ENCODE peak calls at places on chromosomes 16 and 17, in nine cellular contexts. L is posterior vena cava; T is COR-L47; N is EH; F is effector CD4-positive, alpha-beta T cell; W is transverse colon; K is psoas muscle; G is iris pigment epithelial cell; Z is esophagus squamous epithelium. O is an unnamed sample.

GRCh38 chr17:22570144-22570845 is 878.0 kb downstream of the KCNJ18 start:
- DNase-seq in T (no peak), G (no peak), L (no peak), K (no peak), F (no peak), Z (no peak), N (no peak), W (no peak), O (no peak)

GRCh38 chr17:76354747-76355310 is 1.1 kb upstream of the PRPSAP1 start:
- DNase-seq in Z (no peak), K (no peak), F (no peak), W (no peak), G (no peak), N (peak; percentile 34), T (no peak), L (peak; percentile 41), O (no peak)

GRCh38 chr17:77974396-77974795 is 15.9 kb downstream of the TNRC6C start:
- DNase-seq in W (no peak), K (no peak), Z (no peak), N (no peak), T (no peak), F (no peak), L (no peak), G (no peak), O (no peak)

GRCh38 chr16:67155305-67156145 is 4.2 kb downstream of the TRADD start:
- DNase-seq in K (peak; percentile 80), L (peak; percentile 93), G (peak; percentile 69), N (peak; percentile 71), Z (no peak), W (peak; percentile 80), T (peak; percentile 65), F (peak; percentile 72), O (peak; percentile 88)

GRCh38 chr17:44804301-44805061 is 25.6 kb downstream of the GJC1 start:
- DNase-seq in T (no peak), K (no peak), W (peak; percentile 45), F (no peak), Z (no peak), G (peak; percentile 35), L (peak; percentile 43), N (peak; percentile 25), O (peak; percentile 74)

GRCh38 chr17:67293251-67294203 is 48.5 kb upstream of the HELZ start:
- DNase-seq in Z (no peak), G (peak; percentile 47), F (peak; percentile 49), T (no peak), L (peak; percentile 89), N (peak; percentile 46), K (peak; percentile 55), W (peak; percentile 74), O (peak; percentile 81)

GRCh38 chr16:920722-921121 is 50.1 kb downstream of the LMF1 start:
- DNase-seq in G (peak; percentile 37), K (peak; percentile 74), N (peak; percentile 85), F (no peak), T (no peak), W (no peak), Z (no peak), L (peak; percentile 86), O (peak; percentile 48)

GRCh38 chr17:75295220-75296158 is 6.3 kb upstream of the SLC25A19 start:
- DNase-seq in K (no peak), W (peak; percentile 38), N (no peak), G (no peak), L (no peak), T (no peak), F (no peak), Z (no peak), O (no peak)

GRCh38 chr16:53545433-53545832 is 42.4 kb upstream of the AKTIP start:
- DNase-seq in Z (no peak), L (no peak), W (no peak), G (no peak), F (peak; percentile 22), T (no peak), N (no peak), K (no peak), O (no peak)